ENCODE peak calls at places on chromosomes 3 and 15, in seven cellular contexts. C, D, W, P, J, Q and V are unnamed samples.

GRCh38 chr15:87368511-87368910 is 888.0 kb downstream of the NTRK3 start:
- DNase-seq in C (no peak), D (no peak), W (no peak), P (peak), J (no peak), Q (no peak), V (no peak)

GRCh38 chr15:27479232-27480140 is 508.5 kb downstream of the GABRG3 start:
- DNase-seq in C (no peak), D (no peak), W (no peak), P (peak), J (no peak), Q (no peak), V (no peak)

GRCh38 chr15:73822998-73823397 is 50.4 kb upstream of the TBC1D21 start:
- DNase-seq in C (no peak), D (no peak), W (no peak), P (no peak), J (no peak), Q (no peak), V (no peak)

GRCh38 chr3:66208189-66208588 is 12.6 kb upstream of the SLC25A26 start:
- DNase-seq in C (no peak), D (no peak), W (no peak), P (no peak), J (no peak), Q (no peak), V (no peak)

GRCh38 chr3:71376911-71377310 is 206.6 kb downstream of the FOXP1 start:
- DNase-seq in C (no peak), D (no peak), W (no peak), P (no peak), J (no peak), Q (no peak), V (no peak)

GRCh38 chr3:5038243-5038642 is 59.0 kb downstream of the BHLHE40 start:
- DNase-seq in C (no peak), D (no peak), W (no peak), P (no peak), J (no peak), Q (no peak), V (no peak)

GRCh38 chr3:4196748-4197147 is 106.4 kb upstream of the SETMAR start:
- DNase-seq in C (no peak), D (no peak), W (no peak), P (no peak), J (no peak), Q (no peak), V (no peak)

GRCh38 chr3:12948371-12948770 is 107.0 kb upstream of the RPL32 start:
- DNase-seq in C (no peak), D (no peak), W (no peak), P (no peak), J (no peak), Q (no peak), V (no peak)

GRCh38 chr3:112634786-112635541 is 6.0 kb downstream of the CCDC80 start:
- DNase-seq in C (no peak), D (no peak), W (no peak), P (no peak), J (no peak), Q (no peak), V (no peak)

GRCh38 chr3:50502584-50503423 is 630 bp downstream of the CACNA2D2 start:
- DNase-seq in C (no peak), D (no peak), W (no peak), P (peak), J (no peak), Q (no peak), V (no peak)

GRCh38 chr15:45640610-45641009 is 5.8 kb downstream of the SQOR start:
- DNase-seq in C (peak), D (no peak), W (no peak), P (no peak), J (no peak), Q (no peak), V (peak)

GRCh38 chr3:184430940-184431339 is 51.1 kb downstream of the CHRD start:
- DNase-seq in C (no peak), D (no peak), W (no peak), P (no peak), J (no peak), Q (no peak), V (no peak)

GRCh38 chr3:99503350-99503749 is 135.0 kb upstream of the COL8A1 start:
- DNase-seq in C (no peak), D (no peak), W (no peak), P (no peak), J (no peak), Q (no peak), V (no peak)

GRCh38 chr15:77482570-77482969 is 61.9 kb downstream of the HMG20A start:
- DNase-seq in C (no peak), D (no peak), W (no peak), P (no peak), J (no peak), Q (no peak), V (no peak)
- TF ChIP-seq EP300 in C (no peak), D (no peak), W (no peak), P (no peak), J (no peak), Q (no peak), V (no peak)

GRCh38 chr3:171242951-171243350 is 216.4 kb upstream of the SLC2A2 start:
- DNase-seq in C (no peak), D (no peak), W (no peak), P (no peak), J (no peak), Q (no peak), V (no peak)

GRCh38 chr3:171240504-171240835 is 213.9 kb upstream of the SLC2A2 start:
- DNase-seq in C (no peak), D (no peak), W (no peak), P (no peak), J (no peak), Q (no peak), V (no peak)

GRCh38 chr3:171236586-171237120 is 210.1 kb upstream of the SLC2A2 start:
- DNase-seq in C (no peak), D (no peak), W (no peak), P (no peak), J (no peak), Q (no peak), V (no peak)

GRCh38 chr3:171242170-171242569 is 215.7 kb upstream of the SLC2A2 start:
- DNase-seq in C (no peak), D (no peak), W (no peak), P (no peak), J (no peak), Q (no peak), V (no peak)

GRCh38 chr3:171239757-171240503 is 213.4 kb upstream of the SLC2A2 start:
- DNase-seq in C (no peak), D (no peak), W (no peak), P (no peak), J (no peak), Q (no peak), V (no peak)
- TF ChIP-seq EP300 in C (no peak), D (no peak), W (no peak), P (no peak), J (no peak), Q (no peak), V (no peak)

GRCh38 chr3:126911162-126912026 is 71.5 kb upstream of the PLXNA1 start:
- DNase-seq in C (peak), D (peak), W (peak), P (no peak), J (peak), Q (peak), V (peak)
- TF ChIP-seq EP300 in C (no peak), D (peak), W (no peak), P (peak), J (no peak), Q (no peak), V (no peak)

GRCh38 chr15:70628542-70628941 is 134.8 kb downstream of the UACA start:
- DNase-seq in C (no peak), D (no peak), W (no peak), P (no peak), J (no peak), Q (no peak), V (no peak)
- TF ChIP-seq EP300 in C (no peak), D (no peak), W (no peak), P (no peak), J (no peak), Q (no peak), V (no peak)

GRCh38 chr3:59880717-59881116 is 830.9 kb upstream of the CFAP20DC start:
- DNase-seq in C (no peak), D (no peak), W (no peak), P (no peak), J (no peak), Q (no peak), V (no peak)

GRCh38 chr3:59876533-59877062 is 826.8 kb upstream of the CFAP20DC start:
- DNase-seq in C (no peak), D (no peak), W (no peak), P (no peak), J (no peak), Q (no peak), V (no peak)

GRCh38 chr3:59877679-59878427 is 828.0 kb upstream of the CFAP20DC start:
- DNase-seq in C (no peak), D (no peak), W (no peak), P (no peak), J (no peak), Q (no peak), V (no peak)

GRCh38 chr3:59879033-59879655 is 829.3 kb upstream of the CFAP20DC start:
- DNase-seq in C (no peak), D (no peak), W (no peak), P (no peak), J (no peak), Q (no peak), V (no peak)

DNA sequence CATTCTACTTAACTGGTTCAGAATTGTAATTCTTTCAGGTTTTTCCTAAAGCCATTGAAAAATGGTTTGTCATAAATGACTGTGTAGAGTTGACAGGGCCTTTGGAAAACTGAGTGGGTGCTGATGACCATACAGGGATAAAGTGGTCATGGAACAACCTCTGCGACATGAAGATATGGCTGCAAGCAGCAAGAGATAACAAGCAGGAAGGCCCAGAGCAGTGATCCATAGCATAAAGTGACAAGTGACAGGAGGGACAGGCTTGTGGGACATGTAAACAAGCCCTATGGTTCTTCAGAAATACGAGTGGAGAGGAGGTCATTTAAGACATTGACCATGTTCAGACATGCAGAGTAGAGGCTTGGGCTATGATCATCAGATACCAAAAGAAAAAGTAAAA is 827.4 kb upstream of the CFAP20DC start:
- DNase-seq in C (no peak), D (no peak), W (no peak), P (no peak), J (no peak), Q (no peak), V (no peak)
- TF ChIP-seq EP300 in C (no peak), D (no peak), W (no peak), P (no peak), J (no peak), Q (no peak), V (no peak)

GRCh38 chr3:101122678-101123077 is 129.5 kb upstream of the ABI3BP start:
- DNase-seq in C (no peak), D (no peak), W (no peak), P (no peak), J (no peak), Q (no peak), V (no peak)

GRCh38 chr3:101119535-101119934 is 126.3 kb upstream of the ABI3BP start:
- DNase-seq in C (peak), D (no peak), W (no peak), P (no peak), J (no peak), Q (no peak), V (no peak)

GRCh38 chr3:101117473-101117872 is 124.3 kb upstream of the ABI3BP start:
- DNase-seq in C (no peak), D (no peak), W (no peak), P (no peak), J (no peak), Q (no peak), V (no peak)

GRCh38 chr3:101120039-101120438 is 126.8 kb upstream of the ABI3BP start:
- DNase-seq in C (no peak), D (no peak), W (no peak), P (no peak), J (no peak), Q (no peak), V (no peak)

DNA sequence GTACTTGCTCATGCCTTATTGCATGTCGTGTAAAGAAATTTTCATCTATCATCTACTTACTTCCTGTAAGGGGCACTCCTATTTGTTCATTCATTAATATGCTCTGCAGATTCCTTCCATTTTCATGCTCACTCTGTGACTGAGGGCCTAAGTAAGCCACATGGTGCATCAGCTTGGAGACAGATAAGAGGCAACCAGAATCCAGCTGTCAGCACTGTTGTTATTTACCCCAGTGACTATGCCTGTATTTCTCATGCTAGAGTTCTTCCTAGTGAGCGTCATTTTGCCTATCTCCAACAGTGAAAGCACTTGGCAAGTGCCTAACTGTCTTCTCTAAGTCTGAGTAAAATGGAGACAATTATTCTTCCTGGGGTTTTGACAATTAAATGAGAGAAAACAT is 124.8 kb upstream of the ABI3BP start:
- DNase-seq in C (no peak), D (no peak), W (no peak), P (no peak), J (no peak), Q (no peak), V (no peak)
- TF ChIP-seq EP300 in C (no peak), D (no peak), W (no peak), P (no peak), J (no peak), Q (no peak), V (no peak)

GRCh38 chr3:39260318-39260717 is 19.5 kb downstream of the CX3CR1 start:
- DNase-seq in C (no peak), D (no peak), W (no peak), P (no peak), J (no peak), Q (no peak), V (no peak)

GRCh38 chr3:39262842-39263241 is 17.0 kb downstream of the CX3CR1 start:
- DNase-seq in C (no peak), D (no peak), W (no peak), P (no peak), J (no peak), Q (no peak), V (no peak)

GRCh38 chr3:39261726-39262125 is 18.1 kb downstream of the CX3CR1 start:
- DNase-seq in C (no peak), D (no peak), W (no peak), P (no peak), J (no peak), Q (no peak), V (no peak)

GRCh38 chr3:39263576-39263975 is 16.3 kb downstream of the CX3CR1 start:
- DNase-seq in C (no peak), D (no peak), W (no peak), P (no peak), J (no peak), Q (no peak), V (no peak)

DNA sequence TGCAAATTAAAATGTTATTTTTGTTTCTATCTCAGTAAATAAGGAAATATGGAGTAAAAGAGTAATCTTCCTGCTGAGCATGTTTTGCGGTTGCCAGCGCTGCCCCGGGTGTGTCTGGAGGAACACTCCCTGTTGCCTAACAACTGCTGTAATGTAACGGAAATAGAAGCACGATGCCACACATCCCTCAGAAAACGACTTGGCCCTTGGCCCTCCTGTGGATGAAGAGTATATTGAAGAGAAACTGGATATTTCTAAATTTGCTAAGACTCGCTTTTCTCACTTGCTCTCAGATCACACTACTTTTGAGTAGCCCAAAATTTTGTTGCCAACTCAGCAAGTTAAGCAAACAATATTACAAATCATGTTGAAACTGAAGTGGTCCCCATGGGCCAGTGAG is 18.9 kb downstream of the CX3CR1 start:
- DNase-seq in C (peak), D (peak), W (no peak), P (no peak), J (peak), Q (peak), V (peak)
- TF ChIP-seq EP300 in C (no peak), D (peak), W (no peak), P (peak), J (no peak), Q (no peak), V (no peak)

DNA sequence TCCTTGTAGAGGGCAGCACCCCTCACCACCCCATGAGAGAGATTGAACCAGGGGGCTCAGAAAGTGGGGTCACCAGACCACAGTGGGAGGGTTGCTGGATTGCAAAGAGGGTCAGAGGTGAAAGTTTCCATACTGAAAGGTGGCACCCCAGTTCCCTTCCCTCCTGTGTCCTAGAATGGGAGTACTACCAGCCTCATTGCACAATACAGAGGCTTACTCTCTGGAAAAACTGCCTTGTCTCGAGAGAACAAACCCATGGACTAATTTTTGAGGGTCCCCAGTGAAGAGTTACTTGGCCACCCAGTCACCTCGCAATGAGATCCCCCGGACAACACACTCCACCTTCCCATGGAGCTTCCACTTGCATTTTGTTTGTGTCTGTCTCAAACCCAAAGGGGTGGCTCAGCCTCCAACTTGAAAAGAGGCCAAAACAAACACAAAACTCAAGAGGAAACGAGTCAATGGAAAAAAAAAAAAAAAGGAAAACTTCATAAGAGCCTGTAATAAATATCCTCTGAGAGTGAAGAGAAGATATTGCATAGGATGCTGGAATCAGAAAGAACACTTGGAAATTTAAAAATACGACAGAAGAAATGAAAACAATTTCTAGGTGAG is 18.6 kb downstream of the MESP2 start:
- DNase-seq in C (no peak), D (peak), W (no peak), P (no peak), J (no peak), Q (no peak), V (no peak)
- TF ChIP-seq EP300 in C (no peak), D (peak), W (no peak), P (no peak), J (no peak), Q (no peak), V (no peak)